ENCODE peak calls at places on chromosomes 11 and 22, in four cellular contexts. One of them, this sample, is unnamed.

GRCh38 chr11:115112779-115113178 is 391.4 kb downstream of the CADM1 start:
- DNase-seq in foreskin fibroblast: no peak
- DNase-seq in left lung: no peak
- DNase-seq in NCI-H2081: no peak
- DNase-seq in this sample: no peak

GRCh38 chr22:24325105-24325757 is 54.6 kb downstream of the SPECC1L start:
- DNase-seq in left lung: no peak
- DNase-seq in foreskin fibroblast: peak
- DNase-seq in NCI-H2081: no peak
- DNase-seq in this sample: no peak

GRCh38 chr22:25899566-25899965 is 157.6 kb downstream of the MYO18B start:
- DNase-seq in foreskin fibroblast: no peak
- DNase-seq in NCI-H2081: no peak
- DNase-seq in left lung: no peak
- DNase-seq in this sample: no peak

GRCh38 chr11:96279421-96280290 is 63.3 kb downstream of the MAML2 start:
- DNase-seq in foreskin fibroblast: no peak
- DNase-seq in NCI-H2081: no peak
- DNase-seq in left lung: no peak
- DNase-seq in this sample: no peak

GRCh38 chr22:35559354-35560005 is 18.8 kb downstream of the RASD2 start:
- DNase-seq in left lung: no peak
- DNase-seq in NCI-H2081: no peak
- DNase-seq in foreskin fibroblast: no peak
- DNase-seq in this sample: no peak

GRCh38 chr11:772429-773390 is 4.6 kb downstream of the GATD1 start:
- DNase-seq in foreskin fibroblast: no peak
- DNase-seq in left lung: no peak
- DNase-seq in NCI-H2081: no peak
- DNase-seq in this sample: no peak

GRCh38 chr22:41801147-41801819 is 804 bp downstream of the CCDC134 start:
- DNase-seq in NCI-H2081: no peak
- DNase-seq in left lung: no peak
- DNase-seq in foreskin fibroblast: no peak
- DNase-seq in this sample: no peak

GRCh38 chr22:22359465-22359864 is 114.9 kb downstream of the VPREB1 start:
- DNase-seq in foreskin fibroblast: no peak
- DNase-seq in NCI-H2081: no peak
- DNase-seq in left lung: no peak
- DNase-seq in this sample: no peak

GRCh38 chr22:43177479-43177878 is 9.5 kb downstream of the TTLL12 start:
- DNase-seq in foreskin fibroblast: no peak
- DNase-seq in left lung: no peak
- DNase-seq in NCI-H2081: no peak
- DNase-seq in this sample: no peak

GRCh38 chr11:1126935-1127663 is 30.7 kb upstream of the MUC5AC start:
- DNase-seq in NCI-H2081: no peak
- DNase-seq in foreskin fibroblast: no peak
- DNase-seq in left lung: no peak
- DNase-seq in this sample: no peak

GRCh38 chr22:32781695-32782094 is 19.8 kb upstream of the TIMP3 start:
- DNase-seq in foreskin fibroblast: no peak
- DNase-seq in NCI-H2081: no peak
- DNase-seq in left lung: no peak
- DNase-seq in this sample: no peak

GRCh38 chr22:32475428-32476010 is 908 bp downstream of the FBXO7 start:
- DNase-seq in NCI-H2081: peak
- DNase-seq in left lung: peak
- DNase-seq in foreskin fibroblast: peak
- DNase-seq in this sample: no peak

GRCh38 chr11:59901306-59901705 is 22.7 kb downstream of the OOSP3 start:
- DNase-seq in left lung: no peak
- DNase-seq in NCI-H2081: no peak
- DNase-seq in foreskin fibroblast: no peak
- DNase-seq in this sample: no peak

GRCh38 chr11:118435233-118435892 is 929 bp upstream of the KMT2A start:
- DNase-seq in NCI-H2081: peak
- DNase-seq in foreskin fibroblast: peak
- DNase-seq in left lung: peak
- DNase-seq in this sample: peak

GRCh38 chr11:79313513-79313912 is 127.3 kb downstream of the TENM4 start:
- DNase-seq in foreskin fibroblast: no peak
- DNase-seq in left lung: no peak
- DNase-seq in NCI-H2081: no peak
- DNase-seq in this sample: no peak

GRCh38 chr22:37906364-37907008 is 389 bp downstream of the MICALL1 start:
- DNase-seq in foreskin fibroblast: no peak
- DNase-seq in left lung: no peak
- DNase-seq in NCI-H2081: no peak
- DNase-seq in this sample: no peak

GRCh38 chr11:58771458-58771855 is 39.7 kb upstream of the GLYAT start:
- DNase-seq in foreskin fibroblast: no peak
- DNase-seq in left lung: no peak
- DNase-seq in NCI-H2081: no peak
- DNase-seq in this sample: no peak

GRCh38 chr11:28123151-28123571 is 15.0 kb downstream of the METTL15 start:
- DNase-seq in foreskin fibroblast: peak
- DNase-seq in NCI-H2081: no peak
- DNase-seq in left lung: no peak
- DNase-seq in this sample: no peak